ENCODE peak calls at places on chromosomes 3 and 15, in five cellular contexts. Q, G, F, I and O are unnamed samples.

GRCh38 chr3:156474560-156475389 is 80.1 kb downstream of the SSR3 start:
- DNase-seq in G (no peak), Q (no peak), I (no peak), F (peak; percentile 22), O (no peak)

GRCh38 chr15:73237910-73238309 is 130.8 kb downstream of the HCN4 start:
- DNase-seq in G (no peak), F (no peak), Q (no peak), I (no peak), O (peak; percentile 64)

GRCh38 chr3:133248389-133248788 is 151.5 kb upstream of the BFSP2 start:
- DNase-seq in F (no peak), Q (no peak), G (no peak), I (no peak), O (no peak)

GRCh38 chr3:188553569-188553968 is 399.6 kb downstream of the LPP start:
- DNase-seq in G (no peak), F (peak; percentile 55), I (no peak), Q (no peak), O (no peak)

GRCh38 chr15:85690546-85691226 is 104.0 kb downstream of the KLHL25 start:
- DNase-seq in Q (no peak), F (no peak), G (no peak), I (no peak), O (no peak)

GRCh38 chr15:31163769-31164572 is 62.4 kb upstream of the TRPM1 start:
- DNase-seq in Q (no peak), F (peak; percentile 8), G (no peak), I (no peak), O (no peak)

GRCh38 chr3:112132975-112133448 is at the start of gene GCSAM:
- DNase-seq in I (no peak), G (no peak), Q (no peak), F (no peak), O (no peak)

GRCh38 chr3:193134895-193135294 is 106.1 kb upstream of the PLAAT1 start:
- DNase-seq in G (no peak), I (no peak), F (peak; percentile 81), Q (no peak), O (no peak)

GRCh38 chr3:160653514-160653913 is 23.4 kb upstream of the ARL14 start:
- DNase-seq in I (no peak), F (peak; percentile 27), Q (no peak), G (no peak), O (no peak)

GRCh38 chr15:94671845-94672524 is 440.6 kb downstream of the MCTP2 start:
- DNase-seq in G (no peak), Q (no peak), F (peak; percentile 9), I (peak; percentile 35), O (no peak)

GRCh38 chr15:85541744-85542143 is 161.3 kb downstream of the AKAP13 start:
- DNase-seq in Q (no peak), I (no peak), G (no peak), F (peak; percentile 29), O (no peak)

GRCh38 chr3:136883967-136884720 is 22.1 kb downstream of the NCK1 start:
- DNase-seq in I (no peak), F (no peak), G (no peak), Q (no peak), O (no peak)

GRCh38 chr3:149009732-149010131 is 18.4 kb downstream of the GYG1 start:
- DNase-seq in I (no peak), F (no peak), Q (no peak), G (no peak), O (no peak)

GRCh38 chr3:186826316-186826977 is 16.1 kb upstream of the ADIPOQ start:
- DNase-seq in I (no peak), G (no peak), F (no peak), Q (no peak), O (no peak)

GRCh38 chr3:54578417-54578816 is 349.4 kb downstream of the LRTM1 start:
- DNase-seq in Q (no peak), F (no peak), G (no peak), I (no peak), O (no peak)

GRCh38 chr3:54358327-54358726 is 236.0 kb downstream of the CACNA2D3 start:
- DNase-seq in I (peak; percentile 14), G (no peak), Q (no peak), F (no peak), O (no peak)

GRCh38 chr3:155492841-155493240 is 199.4 kb upstream of the STRIT1 start:
- DNase-seq in F (no peak), G (no peak), Q (no peak), I (no peak), O (no peak)

GRCh38 chr3:189170559-189170958 is 1.2 kb upstream of the TPRG1 start:
- DNase-seq in I (no peak), Q (no peak), G (no peak), F (peak; percentile 28), O (no peak)

GRCh38 chr3:133479895-133480669 is 80.2 kb downstream of the BFSP2 start:
- DNase-seq in G (no peak), I (no peak), Q (peak; percentile 79), F (peak; percentile 90), O (no peak)

GRCh38 chr3:179729086-179729485 is 76.2 kb downstream of the USP13 start:
- DNase-seq in G (no peak), Q (no peak), F (no peak), I (no peak), O (no peak)

GRCh38 chr3:53114412-53115074 is 15.7 kb downstream of the RFT1 start:
- DNase-seq in Q (no peak), G (no peak), F (peak; percentile 95), I (no peak), O (no peak)

GRCh38 chr3:98887684-98888083 is 13.8 kb downstream of the DCBLD2 start:
- DNase-seq in G (no peak), I (no peak), Q (no peak), F (no peak), O (no peak)
- H3K4me1 ChIP-seq in G (peaks cover 10% of the 10 kb centered on the region), I (peaks cover 7% of the 10 kb centered on the region), Q (peaks cover 82% of the 10 kb centered on the region), F (peaks cover 87% of the 10 kb centered on the region), O (peaks cover 73% of the 10 kb centered on the region)

DNA sequence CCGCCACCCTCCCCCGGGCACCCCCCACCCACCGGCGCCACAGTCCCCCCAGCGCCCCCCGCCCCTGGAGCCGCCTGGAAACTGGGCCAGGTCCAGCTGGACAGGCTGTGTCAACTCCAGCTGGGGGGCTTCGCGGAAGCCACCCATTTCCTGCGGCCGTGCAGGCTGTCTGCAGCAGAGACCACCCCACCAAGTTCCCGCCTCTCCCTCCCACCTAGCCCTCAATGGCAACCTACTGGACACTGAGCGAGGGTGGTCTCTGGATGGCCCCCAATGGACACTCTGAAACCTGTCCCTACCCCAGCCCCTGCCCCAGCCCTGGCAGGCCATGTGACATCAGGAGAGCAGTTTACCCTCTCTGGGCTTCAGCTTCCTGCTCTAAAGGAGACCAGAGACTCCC is 62.9 kb upstream of the GATA2 start:
- DNase-seq in G (no peak), I (no peak), F (no peak), Q (no peak), O (no peak)
- H3K27ac ChIP-seq in G (peak overlapping the region; percentile 65), I (no peak overlapping the region), F (no peak overlapping the region), Q (no peak overlapping the region), O (no peak overlapping the region)

DNA sequence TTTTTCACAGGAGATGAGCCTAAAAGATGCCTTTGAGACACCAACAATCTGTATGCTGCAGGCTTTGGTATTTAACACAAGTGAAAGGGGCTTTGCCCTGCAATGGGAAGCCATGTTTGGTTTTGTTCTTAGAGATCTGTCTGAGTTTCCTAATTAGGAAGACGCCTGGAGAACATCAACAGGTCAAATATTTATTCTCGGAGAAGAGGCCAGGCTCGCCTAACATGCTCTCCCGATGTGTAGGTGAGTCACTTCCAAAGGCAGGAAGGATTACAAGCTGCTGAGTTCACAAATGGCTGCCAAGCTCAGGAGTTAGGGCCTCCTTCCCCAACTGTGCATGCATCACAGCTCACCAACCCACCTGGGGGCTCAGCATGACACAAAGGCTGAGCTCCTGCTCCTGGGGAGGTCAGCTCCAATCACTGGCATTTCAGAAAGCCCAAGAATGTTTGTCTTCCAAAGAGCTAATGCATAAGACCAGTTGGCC is 119.5 kb upstream of the PRICKLE2 start:
- DNase-seq in F (peak; percentile 59), Q (no peak), G (no peak), I (no peak), O (peak; percentile 59)
- H3K4me1 ChIP-seq in F (peaks cover 32% of the 10 kb centered on the region), Q (no peaks in the 10 kb centered on the region), G (peaks cover 28% of the 10 kb centered on the region), I (peaks cover 21% of the 10 kb centered on the region), O (peaks cover 67% of the 10 kb centered on the region)

GRCh38 chr3:101720851-101721649 is 3.4 kb upstream of the CEP97 start:
- DNase-seq in I (no peak), G (no peak), Q (no peak), F (no peak), O (no peak)
- H3K27ac ChIP-seq in I (no peak overlapping the region), G (no peak overlapping the region), Q (no peak overlapping the region), F (no peak overlapping the region), O (no peak overlapping the region)

GRCh38 chr3:38155825-38156224 is 9.5 kb upstream of the OXSR1 start:
- DNase-seq in I (no peak), Q (no peak), F (no peak), G (no peak), O (no peak)
- H3K4me1 ChIP-seq in I (no peaks in the 10 kb centered on the region), Q (peaks cover 6% of the 10 kb centered on the region), F (peaks cover 60% of the 10 kb centered on the region), G (peaks cover 21% of the 10 kb centered on the region), O (no peaks in the 10 kb centered on the region)

DNA sequence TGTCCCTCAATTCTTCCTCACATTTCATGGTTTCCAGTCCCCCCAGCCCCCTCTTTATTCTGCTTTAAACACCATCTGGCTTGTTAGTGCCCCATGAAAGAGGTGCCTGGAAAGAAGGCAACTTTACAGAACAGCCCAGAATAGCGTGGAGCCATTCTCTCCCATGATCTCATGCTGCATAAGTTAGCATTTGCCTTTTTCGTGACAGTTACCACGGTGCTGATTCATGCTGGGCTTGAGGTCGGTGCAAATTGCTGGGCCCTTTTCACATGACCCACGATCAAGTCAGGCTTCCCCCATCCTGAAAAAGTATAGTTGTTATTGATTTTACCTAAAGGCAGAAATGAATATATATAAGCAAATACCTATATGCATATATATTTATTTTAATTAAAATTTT is 29.6 kb downstream of the SQOR start:
- DNase-seq in G (no peak), Q (no peak), I (no peak), F (no peak), O (no peak)
- H3K27ac ChIP-seq in G (no peak overlapping the region), Q (no peak overlapping the region), I (no peak overlapping the region), F (no peak overlapping the region), O (no peak overlapping the region)

GRCh38 chr3:177337548-177338331 is 140.5 kb upstream of the TBL1XR1 start:
- DNase-seq in G (no peak), F (peak; percentile 62), Q (no peak), I (no peak), O (no peak)
- H3K4me1 ChIP-seq in G (peaks cover 41% of the 10 kb centered on the region), F (peaks cover 28% of the 10 kb centered on the region), Q (peaks cover 7% of the 10 kb centered on the region), I (peaks cover 5% of the 10 kb centered on the region), O (peaks cover 12% of the 10 kb centered on the region)

DNA sequence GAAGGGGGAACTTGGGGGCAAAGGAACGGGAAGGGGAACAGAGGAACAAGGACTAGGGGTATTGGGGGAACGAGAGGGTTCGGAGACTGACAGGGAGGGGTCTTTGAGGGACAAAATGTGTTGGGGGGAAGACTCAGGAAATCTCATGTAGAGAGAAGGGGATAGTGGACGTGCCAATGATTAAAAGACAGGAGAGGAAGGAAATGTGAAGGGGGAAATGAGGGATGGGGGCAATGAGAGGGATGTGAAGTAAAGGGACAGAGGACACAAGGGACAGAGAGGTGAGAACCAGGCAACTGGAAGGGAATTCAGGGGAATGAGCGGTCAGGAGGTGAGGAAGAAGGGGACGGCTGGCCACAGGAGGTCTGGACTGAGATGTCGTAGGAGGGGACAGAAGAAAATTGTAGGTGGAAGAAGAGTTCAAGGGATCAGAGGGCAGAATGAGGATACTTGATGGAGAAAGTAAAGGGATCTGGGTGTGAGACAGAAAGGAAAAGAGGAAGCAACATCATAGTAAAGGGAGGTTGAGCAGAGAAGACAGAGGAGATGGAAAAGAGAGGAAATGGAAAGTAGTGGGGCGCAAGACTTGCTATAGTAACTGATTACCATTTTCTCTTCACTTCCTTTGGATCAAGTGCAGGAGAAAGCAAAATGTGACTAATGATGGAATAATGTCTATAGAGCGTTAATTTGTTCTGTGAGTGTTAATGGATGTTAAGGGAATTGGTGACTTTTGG is 717 bp downstream of the RAB8B start:
- DNase-seq in F (no peak), Q (no peak), G (no peak), I (no peak), O (no peak)
- H3K27ac ChIP-seq in F (no peak overlapping the region), Q (no peak overlapping the region), G (peak overlapping the region; percentile 80), I (no peak overlapping the region), O (no peak overlapping the region)